ENCODE peak calls at places on chromosomes 16 and 17, in eight cellular contexts. P, V, I, K, H, L, A and S are unnamed samples.

GRCh38 chr16:48393843-48394703 is 8.9 kb upstream of the SIAH1 start:
- DNase-seq in P (peak), V (no peak), I (peak), K (no peak), H (no peak), L (no peak), A (no peak), S (no peak)

GRCh38 chr16:85350973-85351372 is 238.7 kb upstream of the CIBAR2 start:
- DNase-seq in P (peak), V (no peak), I (peak), K (peak), H (no peak), L (peak), A (no peak), S (peak)

GRCh38 chr17:82910770-82911169 is 70.9 kb upstream of the ZNF750 start:
- DNase-seq in P (no peak), V (no peak), I (no peak), K (no peak), H (no peak), L (no peak), A (no peak), S (no peak)

GRCh38 chr16:77273-77806 is 685 bp upstream of the MPG start:
- DNase-seq in P (peak), V (no peak), I (peak), K (no peak), H (peak), L (peak), A (no peak), S (peak)

GRCh38 chr16:29989111-29989858 is 6.1 kb downstream of the HIRIP3 start:
- DNase-seq in P (no peak), V (no peak), I (peak), K (no peak), H (no peak), L (peak), A (no peak), S (no peak)

GRCh38 chr16:5070431-5071186 is 1.0 kb upstream of the ALG1 start:
- DNase-seq in P (no peak), V (no peak), I (peak), K (no peak), H (no peak), L (no peak), A (no peak), S (no peak)

GRCh38 chr17:30808785-30809286 is 15.7 kb downstream of the CRLF3 start:
- DNase-seq in P (no peak), V (no peak), I (no peak), K (no peak), H (no peak), L (no peak), A (no peak), S (no peak)

GRCh38 chr17:46031440-46031839 is 32.4 kb downstream of the STH start:
- DNase-seq in P (no peak), V (no peak), I (peak), K (no peak), H (no peak), L (no peak), A (no peak), S (no peak)

GRCh38 chr16:25988089-25988488 is 296.3 kb downstream of the HS3ST4 start:
- DNase-seq in P (no peak), V (no peak), I (no peak), K (no peak), H (peak), L (no peak), A (no peak), S (no peak)

GRCh38 chr17:82627827-82628226 is 20.4 kb downstream of the WDR45B start:
- DNase-seq in P (no peak), V (no peak), I (peak), K (no peak), H (no peak), L (no peak), A (no peak), S (no peak)

GRCh38 chr16:50210266-50211038 is 55.9 kb upstream of the ADCY7 start:
- DNase-seq in P (peak), V (peak), I (peak), K (no peak), H (peak), L (peak), A (peak), S (peak)

GRCh38 chr16:73846292-73846849 is 450.2 kb upstream of the PSMD7 start:
- DNase-seq in P (peak), V (no peak), I (no peak), K (no peak), H (peak), L (no peak), A (no peak), S (no peak)

GRCh38 chr17:75643033-75644017 is 10.1 kb downstream of the SMIM5 start:
- DNase-seq in P (no peak), V (no peak), I (peak), K (no peak), H (peak), L (no peak), A (no peak), S (no peak)